ENCODE peak calls at places on chromosome 6, in six cellular contexts. One of them, this sample, is unnamed.
A peak's percentile ranks its signal among the peaks of the same experiment; 100 is the strongest.

GRCh38 chr6:52389626-52390360 is 27.8 kb downstream of the PAQR8 start:
- DNase-seq in kidney tubule cell: peak; percentile 84
- DNase-seq in Panc1: no peak
- DNase-seq in mesendoderm: no peak
- DNase-seq in fibroblast of the conjunctiva: no peak
- DNase-seq in activated naive CD8-positive, alpha-beta T cell treated with anti-CD3 and anti-CD28 coated beads, Interleukin-2, amount 50 U/mL, for 24 hours: peak; percentile 51
- DNase-seq in this sample: no peak

GRCh38 chr6:135354407-135354806 is 143.1 kb downstream of the AHI1 start:
- DNase-seq in fibroblast of the conjunctiva: no peak
- DNase-seq in kidney tubule cell: no peak
- DNase-seq in activated naive CD8-positive, alpha-beta T cell treated with anti-CD3 and anti-CD28 coated beads, Interleukin-2, amount 50 U/mL, for 24 hours: no peak
- DNase-seq in Panc1: no peak
- DNase-seq in mesendoderm: no peak
- DNase-seq in this sample: no peak

GRCh38 chr6:32982084-32982701 is 13.8 kb downstream of the BRD2 start:
- DNase-seq in mesendoderm: no peak
- DNase-seq in kidney tubule cell: no peak
- DNase-seq in fibroblast of the conjunctiva: no peak
- DNase-seq in activated naive CD8-positive, alpha-beta T cell treated with anti-CD3 and anti-CD28 coated beads, Interleukin-2, amount 50 U/mL, for 24 hours: no peak
- DNase-seq in Panc1: no peak
- DNase-seq in this sample: no peak

GRCh38 chr6:11277275-11278206 is 45.1 kb upstream of the NEDD9 start:
- DNase-seq in kidney tubule cell: peak; percentile 94
- DNase-seq in fibroblast of the conjunctiva: peak; percentile 2
- DNase-seq in Panc1: no peak
- DNase-seq in mesendoderm: peak; percentile 96
- DNase-seq in activated naive CD8-positive, alpha-beta T cell treated with anti-CD3 and anti-CD28 coated beads, Interleukin-2, amount 50 U/mL, for 24 hours: no peak
- DNase-seq in this sample: no peak

GRCh38 chr6:25579902-25580495 is 72.0 kb upstream of the SCGN start:
- DNase-seq in mesendoderm: no peak
- DNase-seq in fibroblast of the conjunctiva: no peak
- DNase-seq in activated naive CD8-positive, alpha-beta T cell treated with anti-CD3 and anti-CD28 coated beads, Interleukin-2, amount 50 U/mL, for 24 hours: no peak
- DNase-seq in Panc1: no peak
- DNase-seq in kidney tubule cell: no peak
- DNase-seq in this sample: no peak

GRCh38 chr6:126102358-126102757 is 116.0 kb downstream of the TRMT11 start:
- DNase-seq in fibroblast of the conjunctiva: no peak
- DNase-seq in mesendoderm: no peak
- DNase-seq in kidney tubule cell: no peak
- DNase-seq in activated naive CD8-positive, alpha-beta T cell treated with anti-CD3 and anti-CD28 coated beads, Interleukin-2, amount 50 U/mL, for 24 hours: no peak
- DNase-seq in Panc1: no peak
- DNase-seq in this sample: no peak

GRCh38 chr6:79224005-79224404 is 10.5 kb downstream of the HMGN3 start:
- DNase-seq in kidney tubule cell: peak; percentile 45
- DNase-seq in activated naive CD8-positive, alpha-beta T cell treated with anti-CD3 and anti-CD28 coated beads, Interleukin-2, amount 50 U/mL, for 24 hours: no peak
- DNase-seq in fibroblast of the conjunctiva: no peak
- DNase-seq in Panc1: no peak
- DNase-seq in mesendoderm: no peak
- DNase-seq in this sample: no peak

GRCh38 chr6:67221226-67221625 is 1413.9 kb upstream of the ADGRB3 start:
- DNase-seq in mesendoderm: no peak
- DNase-seq in Panc1: no peak
- DNase-seq in kidney tubule cell: no peak
- DNase-seq in fibroblast of the conjunctiva: no peak
- DNase-seq in activated naive CD8-positive, alpha-beta T cell treated with anti-CD3 and anti-CD28 coated beads, Interleukin-2, amount 50 U/mL, for 24 hours: no peak
- DNase-seq in this sample: no peak

GRCh38 chr6:11969092-11969491 is 43.0 kb upstream of the HIVEP1 start:
- DNase-seq in Panc1: no peak
- DNase-seq in mesendoderm: no peak
- DNase-seq in fibroblast of the conjunctiva: no peak
- DNase-seq in kidney tubule cell: peak; percentile 4
- DNase-seq in activated naive CD8-positive, alpha-beta T cell treated with anti-CD3 and anti-CD28 coated beads, Interleukin-2, amount 50 U/mL, for 24 hours: no peak
- DNase-seq in this sample: no peak

GRCh38 chr6:104623052-104623690 is 236.5 kb downstream of the HACE1 start:
- DNase-seq in kidney tubule cell: no peak
- DNase-seq in fibroblast of the conjunctiva: no peak
- DNase-seq in activated naive CD8-positive, alpha-beta T cell treated with anti-CD3 and anti-CD28 coated beads, Interleukin-2, amount 50 U/mL, for 24 hours: no peak
- DNase-seq in Panc1: no peak
- DNase-seq in mesendoderm: peak; percentile 55
- DNase-seq in this sample: no peak

GRCh38 chr6:112252571-112253504 is 1.5 kb downstream of the LAMA4 start:
- DNase-seq in Panc1: no peak
- DNase-seq in fibroblast of the conjunctiva: no peak
- DNase-seq in activated naive CD8-positive, alpha-beta T cell treated with anti-CD3 and anti-CD28 coated beads, Interleukin-2, amount 50 U/mL, for 24 hours: no peak
- DNase-seq in mesendoderm: peak; percentile 58
- DNase-seq in kidney tubule cell: no peak
- DNase-seq in this sample: no peak

GRCh38 chr6:81241717-81242116 is 510.8 kb downstream of the TENT5A start:
- DNase-seq in mesendoderm: peak; percentile 33
- DNase-seq in activated naive CD8-positive, alpha-beta T cell treated with anti-CD3 and anti-CD28 coated beads, Interleukin-2, amount 50 U/mL, for 24 hours: no peak
- DNase-seq in Panc1: no peak
- DNase-seq in fibroblast of the conjunctiva: peak; percentile 41
- DNase-seq in kidney tubule cell: peak; percentile 2
- DNase-seq in this sample: peak; percentile 68

GRCh38 chr6:43746613-43747101 is 23.4 kb upstream of the VEGFA start:
- DNase-seq in kidney tubule cell: no peak
- DNase-seq in mesendoderm: no peak
- DNase-seq in fibroblast of the conjunctiva: no peak
- DNase-seq in activated naive CD8-positive, alpha-beta T cell treated with anti-CD3 and anti-CD28 coated beads, Interleukin-2, amount 50 U/mL, for 24 hours: no peak
- DNase-seq in Panc1: no peak
- DNase-seq in this sample: no peak

GRCh38 chr6:79307321-79308036 is 73.0 kb upstream of the HMGN3 start:
- DNase-seq in fibroblast of the conjunctiva: no peak
- DNase-seq in activated naive CD8-positive, alpha-beta T cell treated with anti-CD3 and anti-CD28 coated beads, Interleukin-2, amount 50 U/mL, for 24 hours: no peak
- DNase-seq in mesendoderm: no peak
- DNase-seq in kidney tubule cell: peak; percentile 93
- DNase-seq in Panc1: no peak
- DNase-seq in this sample: no peak

GRCh38 chr6:88588938-88589337 is 374.5 kb downstream of the RNGTT start:
- DNase-seq in kidney tubule cell: no peak
- DNase-seq in activated naive CD8-positive, alpha-beta T cell treated with anti-CD3 and anti-CD28 coated beads, Interleukin-2, amount 50 U/mL, for 24 hours: no peak
- DNase-seq in Panc1: no peak
- DNase-seq in fibroblast of the conjunctiva: no peak
- DNase-seq in mesendoderm: no peak
- DNase-seq in this sample: no peak

GRCh38 chr6:108676555-108676954 is 115.8 kb downstream of the FOXO3 start:
- DNase-seq in fibroblast of the conjunctiva: no peak
- DNase-seq in kidney tubule cell: no peak
- DNase-seq in Panc1: no peak
- DNase-seq in mesendoderm: no peak
- DNase-seq in activated naive CD8-positive, alpha-beta T cell treated with anti-CD3 and anti-CD28 coated beads, Interleukin-2, amount 50 U/mL, for 24 hours: no peak
- DNase-seq in this sample: no peak

GRCh38 chr6:31725502-31726350 is 2.6 kb downstream of the MPIG6B start:
- DNase-seq in fibroblast of the conjunctiva: no peak
- DNase-seq in mesendoderm: no peak
- DNase-seq in kidney tubule cell: no peak
- DNase-seq in activated naive CD8-positive, alpha-beta T cell treated with anti-CD3 and anti-CD28 coated beads, Interleukin-2, amount 50 U/mL, for 24 hours: no peak
- DNase-seq in Panc1: no peak
- DNase-seq in this sample: no peak

GRCh38 chr6:25960689-25961088 is 1.9 kb upstream of the TRIM38 start:
- DNase-seq in fibroblast of the conjunctiva: no peak
- DNase-seq in activated naive CD8-positive, alpha-beta T cell treated with anti-CD3 and anti-CD28 coated beads, Interleukin-2, amount 50 U/mL, for 24 hours: peak; percentile 36
- DNase-seq in kidney tubule cell: no peak
- DNase-seq in mesendoderm: no peak
- DNase-seq in Panc1: no peak
- DNase-seq in this sample: no peak

GRCh38 chr6:165049362-165049761 is 260.0 kb downstream of the C6orf118 start:
- DNase-seq in activated naive CD8-positive, alpha-beta T cell treated with anti-CD3 and anti-CD28 coated beads, Interleukin-2, amount 50 U/mL, for 24 hours: peak; percentile 40
- DNase-seq in kidney tubule cell: peak; percentile 40
- DNase-seq in mesendoderm: peak; percentile 86
- DNase-seq in fibroblast of the conjunctiva: no peak
- DNase-seq in Panc1: no peak
- DNase-seq in this sample: peak; percentile 3

GRCh38 chr6:140487586-140487985 is 1113.1 kb upstream of the CITED2 start:
- DNase-seq in kidney tubule cell: no peak
- DNase-seq in Panc1: no peak
- DNase-seq in fibroblast of the conjunctiva: no peak
- DNase-seq in mesendoderm: no peak
- DNase-seq in activated naive CD8-positive, alpha-beta T cell treated with anti-CD3 and anti-CD28 coated beads, Interleukin-2, amount 50 U/mL, for 24 hours: no peak
- DNase-seq in this sample: no peak

GRCh38 chr6:160217863-160218262 is 40.8 kb downstream of the SLC22A2 start:
- DNase-seq in kidney tubule cell: no peak
- DNase-seq in fibroblast of the conjunctiva: no peak
- DNase-seq in activated naive CD8-positive, alpha-beta T cell treated with anti-CD3 and anti-CD28 coated beads, Interleukin-2, amount 50 U/mL, for 24 hours: no peak
- DNase-seq in Panc1: no peak
- DNase-seq in mesendoderm: no peak
- DNase-seq in this sample: no peak

GRCh38 chr6:53741417-53741816 is 53.4 kb upstream of the LRRC1 start:
- DNase-seq in fibroblast of the conjunctiva: no peak
- DNase-seq in Panc1: no peak
- DNase-seq in kidney tubule cell: no peak
- DNase-seq in mesendoderm: peak; percentile 32
- DNase-seq in activated naive CD8-positive, alpha-beta T cell treated with anti-CD3 and anti-CD28 coated beads, Interleukin-2, amount 50 U/mL, for 24 hours: peak; percentile 28
- DNase-seq in this sample: no peak

GRCh38 chr6:150491131-150491795 is 108.4 kb upstream of the PLEKHG1 start:
- DNase-seq in Panc1: no peak
- DNase-seq in mesendoderm: no peak
- DNase-seq in fibroblast of the conjunctiva: no peak
- DNase-seq in kidney tubule cell: peak; percentile 91
- DNase-seq in activated naive CD8-positive, alpha-beta T cell treated with anti-CD3 and anti-CD28 coated beads, Interleukin-2, amount 50 U/mL, for 24 hours: peak; percentile 15
- DNase-seq in this sample: no peak

GRCh38 chr6:126804255-126805064 is 314.0 kb upstream of the RSPO3 start:
- DNase-seq in fibroblast of the conjunctiva: peak; percentile 42
- DNase-seq in activated naive CD8-positive, alpha-beta T cell treated with anti-CD3 and anti-CD28 coated beads, Interleukin-2, amount 50 U/mL, for 24 hours: no peak
- DNase-seq in Panc1: peak; percentile 35
- DNase-seq in mesendoderm: peak; percentile 68
- DNase-seq in kidney tubule cell: peak; percentile 59
- DNase-seq in this sample: peak; percentile 40

GRCh38 chr6:89961481-89961880 is 67.2 kb downstream of the GJA10 start:
- DNase-seq in mesendoderm: no peak
- DNase-seq in activated naive CD8-positive, alpha-beta T cell treated with anti-CD3 and anti-CD28 coated beads, Interleukin-2, amount 50 U/mL, for 24 hours: no peak
- DNase-seq in kidney tubule cell: no peak
- DNase-seq in Panc1: no peak
- DNase-seq in fibroblast of the conjunctiva: no peak
- DNase-seq in this sample: no peak

GRCh38 chr6:84774174-84775158 is 10.1 kb upstream of the TBX18 start:
- DNase-seq in fibroblast of the conjunctiva: peak; percentile 74
- DNase-seq in kidney tubule cell: peak; percentile 53
- DNase-seq in mesendoderm: peak; percentile 79
- DNase-seq in activated naive CD8-positive, alpha-beta T cell treated with anti-CD3 and anti-CD28 coated beads, Interleukin-2, amount 50 U/mL, for 24 hours: peak; percentile 34
- DNase-seq in Panc1: no peak
- DNase-seq in this sample: no peak

GRCh38 chr6:133333852-133334251 is 92.7 kb downstream of the EYA4 start:
- DNase-seq in activated naive CD8-positive, alpha-beta T cell treated with anti-CD3 and anti-CD28 coated beads, Interleukin-2, amount 50 U/mL, for 24 hours: no peak
- DNase-seq in mesendoderm: no peak
- DNase-seq in fibroblast of the conjunctiva: no peak
- DNase-seq in Panc1: no peak
- DNase-seq in kidney tubule cell: no peak
- DNase-seq in this sample: no peak

GRCh38 chr6:23091795-23092194 is 522.4 kb downstream of the HDGFL1 start:
- DNase-seq in mesendoderm: no peak
- DNase-seq in Panc1: no peak
- DNase-seq in activated naive CD8-positive, alpha-beta T cell treated with anti-CD3 and anti-CD28 coated beads, Interleukin-2, amount 50 U/mL, for 24 hours: no peak
- DNase-seq in kidney tubule cell: no peak
- DNase-seq in fibroblast of the conjunctiva: no peak
- DNase-seq in this sample: no peak

GRCh38 chr6:155850408-155850841 is 394.8 kb upstream of the NOX3 start:
- DNase-seq in activated naive CD8-positive, alpha-beta T cell treated with anti-CD3 and anti-CD28 coated beads, Interleukin-2, amount 50 U/mL, for 24 hours: no peak
- DNase-seq in Panc1: peak; percentile 36
- DNase-seq in fibroblast of the conjunctiva: no peak
- DNase-seq in mesendoderm: no peak
- DNase-seq in kidney tubule cell: peak; percentile 83
- DNase-seq in this sample: no peak

GRCh38 chr6:5606546-5606945 is 345.2 kb downstream of the FARS2 start:
- DNase-seq in kidney tubule cell: no peak
- DNase-seq in fibroblast of the conjunctiva: no peak
- DNase-seq in Panc1: no peak
- DNase-seq in mesendoderm: no peak
- DNase-seq in activated naive CD8-positive, alpha-beta T cell treated with anti-CD3 and anti-CD28 coated beads, Interleukin-2, amount 50 U/mL, for 24 hours: no peak
- DNase-seq in this sample: no peak

GRCh38 chr6:52566853-52567279 is 10.0 kb downstream of the TRAM2 start:
- DNase-seq in mesendoderm: peak; percentile 78
- DNase-seq in fibroblast of the conjunctiva: peak; percentile 48
- DNase-seq in activated naive CD8-positive, alpha-beta T cell treated with anti-CD3 and anti-CD28 coated beads, Interleukin-2, amount 50 U/mL, for 24 hours: no peak
- DNase-seq in Panc1: no peak
- DNase-seq in kidney tubule cell: peak; percentile 96
- DNase-seq in this sample: no peak

GRCh38 chr6:132820629-132821381 is 6.4 kb downstream of the RPS12 start:
- DNase-seq in fibroblast of the conjunctiva: no peak
- DNase-seq in kidney tubule cell: peak; percentile 52
- DNase-seq in mesendoderm: peak; percentile 59
- DNase-seq in activated naive CD8-positive, alpha-beta T cell treated with anti-CD3 and anti-CD28 coated beads, Interleukin-2, amount 50 U/mL, for 24 hours: no peak
- DNase-seq in Panc1: no peak
- DNase-seq in this sample: no peak